ENCODE peak calls at places on chromosomes 12 and 14, in eight cellular contexts. E is uterus, N is ovary, Z is fibroblast of lung, X is pancreas, H is body of pancreas, K is transverse colon, W is esophagus muscularis mucosa. Q is an unnamed sample.

GRCh38 chr14:91968280-91968679 is 20.8 kb upstream of the FBLN5 start:
- DNase-seq in E (no peak), N (no peak), Z (no peak), X (no peak), H (no peak), K (no peak), W (no peak), Q (no peak)

GRCh38 chr14:56460469-56460868 is 119.1 kb upstream of the TMEM260 start:
- DNase-seq in E (no peak), N (no peak), Z (no peak), X (no peak), H (no peak), K (no peak), W (no peak), Q (no peak)

GRCh38 chr12:75848533-75848932 is 183.0 kb downstream of the PHLDA1 start:
- DNase-seq in E (no peak), N (no peak), Z (peak), X (no peak), H (no peak), K (no peak), W (no peak), Q (no peak)

GRCh38 chr12:14843425-14843887 is at the start of gene ART4:
- DNase-seq in E (no peak), N (no peak), Z (no peak), X (no peak), H (peak), K (no peak), W (no peak), Q (no peak)

GRCh38 chr12:108798551-108799221 is 58.7 kb downstream of the SSH1 start:
- DNase-seq in E (peak), N (no peak), Z (peak), X (no peak), H (no peak), K (peak), W (no peak), Q (peak)

GRCh38 chr14:88437659-88438058 is 52.2 kb downstream of the SPATA7 start:
- DNase-seq in E (no peak), N (no peak), Z (peak), X (no peak), H (no peak), K (no peak), W (no peak), Q (no peak)

GRCh38 chr14:21244546-21244945 is 24.7 kb downstream of the HNRNPC start:
- DNase-seq in E (no peak), N (no peak), Z (peak), X (no peak), H (no peak), K (no peak), W (no peak), Q (no peak)

GRCh38 chr12:20475542-20475941 is 107.2 kb downstream of the PDE3A start:
- DNase-seq in E (no peak), N (no peak), Z (peak), X (no peak), H (no peak), K (no peak), W (no peak), Q (no peak)

GRCh38 chr12:93229494-93230310 is 148.0 kb upstream of the NUDT4 start:
- DNase-seq in E (no peak), N (no peak), Z (peak), X (no peak), H (no peak), K (no peak), W (no peak), Q (no peak)

GRCh38 chr12:89384050-89384749 is 31.9 kb upstream of the DUSP6 start:
- DNase-seq in E (peak), N (peak), Z (peak), X (peak), H (peak), K (peak), W (no peak), Q (peak)

GRCh38 chr14:89621009-89621421 is 204.0 kb upstream of the FOXN3 start:
- DNase-seq in E (no peak), N (no peak), Z (no peak), X (peak), H (peak), K (no peak), W (no peak), Q (no peak)

GRCh38 chr14:45651906-45652305 is 398.9 kb upstream of the MIS18BP1 start:
- DNase-seq in E (no peak), N (no peak), Z (no peak), X (no peak), H (no peak), K (no peak), W (no peak), Q (no peak)

GRCh38 chr12:95413576-95413975 is 60.4 kb upstream of the METAP2 start:
- DNase-seq in E (no peak), N (no peak), Z (peak), X (no peak), H (no peak), K (no peak), W (no peak), Q (no peak)

GRCh38 chr12:4477133-4477532 is 31.5 kb upstream of the FGF6 start:
- DNase-seq in E (no peak), N (no peak), Z (no peak), X (no peak), H (no peak), K (no peak), W (no peak), Q (no peak)

GRCh38 chr12:59603735-59604134 is 7.9 kb downstream of the SLC16A7 start:
- DNase-seq in E (no peak), N (no peak), Z (no peak), X (no peak), H (no peak), K (no peak), W (no peak), Q (no peak)

GRCh38 chr12:12181516-12181915 is 85.3 kb downstream of the LRP6 start:
- DNase-seq in E (no peak), N (no peak), Z (peak), X (no peak), H (no peak), K (no peak), W (no peak), Q (no peak)

GRCh38 chr12:96402061-96402460 is 1.8 kb upstream of the CDK17 start:
- DNase-seq in E (no peak), N (no peak), Z (no peak), X (no peak), H (no peak), K (no peak), W (no peak), Q (no peak)

GRCh38 chr12:28742791-28743190 is 406.3 kb upstream of the FAR2 start:
- DNase-seq in E (no peak), N (no peak), Z (no peak), X (no peak), H (no peak), K (no peak), W (no peak), Q (no peak)

GRCh38 chr14:91154851-91155625 is 41.2 kb downstream of the DGLUCY start:
- DNase-seq in E (peak), N (peak), Z (peak), X (peak), H (peak), K (peak), W (no peak), Q (no peak)

GRCh38 chr12:22491034-22491433 is 53.3 kb downstream of the C2CD5 start:
- DNase-seq in E (no peak), N (no peak), Z (no peak), X (no peak), H (no peak), K (no peak), W (no peak), Q (no peak)

GRCh38 chr12:55681142-55682077 is 26.3 kb downstream of the ITGA7 start:
- DNase-seq in E (no peak), N (no peak), Z (peak), X (peak), H (peak), K (peak), W (no peak), Q (no peak)

GRCh38 chr14:93973607-93974006 is 2.8 kb downstream of the ASB2 start:
- DNase-seq in E (no peak), N (no peak), Z (no peak), X (no peak), H (no peak), K (no peak), W (no peak), Q (no peak)

GRCh38 chr14:79899610-79900009 is 311.7 kb downstream of the DIO2 start:
- DNase-seq in E (no peak), N (no peak), Z (no peak), X (no peak), H (no peak), K (no peak), W (no peak), Q (no peak)

GRCh38 chr14:99481745-99482099 is 513 bp downstream of the CCNK start:
- DNase-seq in E (no peak), N (no peak), Z (peak), X (no peak), H (no peak), K (no peak), W (no peak), Q (no peak)

GRCh38 chr14:23141706-23142467 is 22.8 kb upstream of the CEBPE start:
- DNase-seq in E (peak), N (peak), Z (peak), X (peak), H (peak), K (peak), W (peak), Q (peak)
- TF ChIP-seq CTCF in E (no peak), N (no peak), Z (no peak), X (no peak), H (no peak), K (no peak), W (no peak), Q (no peak)

GRCh38 chr14:73773441-73774243 is 59.5 kb upstream of the PNMA1 start:
- DNase-seq in E (no peak), N (no peak), Z (no peak), X (no peak), H (no peak), K (no peak), W (no peak), Q (no peak)
- H3K27ac ChIP-seq in E (peak), N (peak), Z (no peak), X (no peak), H (no peak), K (peak), W (peak), Q (no peak)

DNA sequence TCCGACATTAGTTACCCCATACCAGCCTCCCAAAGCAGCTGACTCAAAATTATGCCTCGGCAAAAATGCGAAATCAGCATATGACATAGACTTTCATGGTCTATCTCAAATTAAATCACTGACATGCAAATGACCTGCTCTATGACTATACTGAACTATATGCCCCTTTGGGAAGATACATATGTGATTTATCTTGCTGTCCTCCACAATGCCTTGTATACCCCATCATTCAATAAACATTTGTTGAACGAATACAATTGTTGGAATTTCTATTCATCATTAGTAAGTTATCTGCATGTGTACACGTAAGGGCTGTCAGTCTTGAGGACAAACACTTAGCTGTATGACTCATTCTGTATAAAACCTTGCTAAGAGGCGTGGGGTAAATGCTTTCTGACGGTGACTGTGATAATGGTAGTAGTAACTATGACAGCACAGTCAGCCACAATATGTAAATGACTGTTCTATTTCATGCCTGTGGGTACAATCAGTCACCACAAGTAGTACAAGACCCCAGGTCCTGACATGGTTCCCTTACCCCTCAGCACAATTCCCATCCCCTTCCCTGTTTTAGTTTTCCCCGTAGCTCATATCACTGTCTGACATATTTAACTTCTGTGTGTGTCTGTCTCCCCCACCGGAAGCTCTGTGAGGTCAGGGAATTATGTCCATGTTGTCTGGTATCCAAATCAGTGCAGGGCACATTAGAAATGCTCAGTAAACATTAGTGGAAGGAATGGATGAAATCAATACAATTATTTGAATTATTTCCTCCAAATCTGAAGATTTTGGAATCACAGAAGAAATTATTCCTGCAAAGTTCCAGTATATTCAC is 42.8 kb downstream of the STXBP6 start:
- DNase-seq in E (no peak), N (no peak), Z (peak), X (peak), H (no peak), K (no peak), W (no peak), Q (no peak)
- TF ChIP-seq CTCF in E (no peak), N (no peak), Z (no peak), X (no peak), H (no peak), K (no peak), W (no peak), Q (no peak)

GRCh38 chr12:53235164-53235563 is 3.2 kb upstream of the RARG start:
- DNase-seq in E (no peak), N (no peak), Z (no peak), X (no peak), H (no peak), K (no peak), W (no peak), Q (no peak)
- H3K27ac ChIP-seq in E (no peak), N (no peak), Z (no peak), X (no peak), H (no peak), K (no peak), W (peak), Q (no peak)

GRCh38 chr12:131223791-131224567 is 270.3 kb downstream of the ADGRD1 start:
- DNase-seq in E (no peak), N (no peak), Z (no peak), X (no peak), H (no peak), K (no peak), W (no peak), Q (no peak)

GRCh38 chr12:131223171-131223761 is 269.6 kb downstream of the ADGRD1 start:
- DNase-seq in E (no peak), N (no peak), Z (no peak), X (no peak), H (no peak), K (no peak), W (no peak), Q (no peak)

GRCh38 chr12:131230340-131231099 is 276.8 kb downstream of the ADGRD1 start:
- DNase-seq in E (no peak), N (no peak), Z (no peak), X (no peak), H (no peak), K (no peak), W (no peak), Q (no peak)

GRCh38 chr12:131229426-131230339 is 276.0 kb downstream of the ADGRD1 start:
- DNase-seq in E (peak), N (no peak), Z (no peak), X (no peak), H (no peak), K (no peak), W (no peak), Q (no peak)

DNA sequence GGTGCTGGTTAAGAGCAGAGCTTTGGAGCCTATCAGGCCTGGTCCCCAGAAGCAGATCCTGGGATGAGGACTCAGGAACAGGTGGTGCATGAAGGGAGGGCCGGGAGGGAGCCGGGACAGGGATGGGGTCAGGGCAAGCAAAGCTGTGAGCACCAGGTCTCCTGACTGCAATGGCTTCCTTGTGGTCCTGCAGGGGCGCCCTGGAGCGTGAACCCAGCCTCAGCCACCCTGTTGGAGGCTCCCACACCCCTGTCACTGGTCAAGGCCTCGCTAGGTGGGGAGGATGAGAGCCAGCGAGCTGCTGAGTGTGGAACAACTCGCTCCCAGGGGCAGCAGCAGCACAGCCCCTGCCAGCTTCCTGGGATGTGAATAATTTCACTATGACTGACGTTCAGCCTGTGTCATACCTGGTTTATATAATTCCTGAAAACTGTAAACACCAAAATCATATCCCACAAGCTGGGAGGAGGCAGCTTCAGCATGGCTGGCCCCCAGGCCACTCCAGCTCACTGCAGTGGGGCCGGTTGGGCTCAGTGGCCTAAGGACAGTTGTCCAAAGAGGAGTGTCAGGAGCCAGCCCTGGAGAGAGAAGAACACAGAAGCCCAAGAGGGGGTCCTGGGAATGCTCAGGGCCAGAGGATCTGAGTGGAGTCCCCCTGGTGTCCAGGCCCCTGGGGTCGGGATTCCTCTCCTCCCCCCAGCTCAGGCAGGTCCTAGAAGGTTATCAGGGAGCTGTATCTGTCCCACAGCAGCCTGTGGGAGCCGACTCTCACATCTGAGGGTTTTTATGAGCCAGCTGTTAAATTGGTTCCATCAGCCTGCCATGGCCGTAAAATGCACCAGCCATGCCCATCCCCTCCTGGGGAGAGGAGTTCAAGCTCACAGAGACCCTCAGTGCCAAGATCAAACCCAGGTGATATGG is 272.9 kb downstream of the ADGRD1 start:
- DNase-seq in E (no peak), N (no peak), Z (no peak), X (no peak), H (no peak), K (no peak), W (no peak), Q (no peak)
- TF ChIP-seq CTCF in E (no peak), N (no peak), Z (no peak), X (no peak), H (no peak), K (no peak), W (no peak), Q (no peak)

Q was measured in dorsolateral prefrontal cortex.